ENCODE peak calls at places on chromosomes 1 and 21, in four cellular contexts. One of them, this sample, is unnamed. For H3K9me3, the result is how much of the 10 kb centered on the place peaks cover.

GRCh38 chr1:109513110-109513702 is 3.7 kb upstream of the AMIGO1 start:
- DNase-seq in Panc1: no peak
- DNase-seq in Peyer's patch: no peak
- DNase-seq in gastrocnemius medialis: no peak
- DNase-seq in this sample: no peak

GRCh38 chr1:86822463-86822862 is 91.5 kb downstream of the SELENOF start:
- DNase-seq in Panc1: no peak
- DNase-seq in Peyer's patch: no peak
- DNase-seq in gastrocnemius medialis: no peak
- DNase-seq in this sample: no peak

GRCh38 chr21:31798842-31799691 is 67.1 kb upstream of the SCAF4 start:
- DNase-seq in Panc1: no peak
- DNase-seq in Peyer's patch: no peak
- DNase-seq in gastrocnemius medialis: no peak
- DNase-seq in this sample: no peak

GRCh38 chr21:37601915-37602314 is 235.3 kb downstream of the DYRK1A start:
- DNase-seq in Panc1: no peak
- DNase-seq in Peyer's patch: no peak
- DNase-seq in gastrocnemius medialis: no peak
- DNase-seq in this sample: no peak

GRCh38 chr1:165501975-165502358 is 41.8 kb upstream of the LRRC52 start:
- DNase-seq in Panc1: no peak
- DNase-seq in Peyer's patch: no peak
- DNase-seq in gastrocnemius medialis: peak
- DNase-seq in this sample: no peak

GRCh38 chr1:54885863-54886723 is 902 bp downstream of the DHCR24 start:
- DNase-seq in Panc1: no peak
- DNase-seq in Peyer's patch: peak
- DNase-seq in gastrocnemius medialis: no peak
- DNase-seq in this sample: no peak

GRCh38 chr1:185257947-185258203 is 59.2 kb downstream of the IVNS1ABP start:
- DNase-seq in Panc1: no peak
- DNase-seq in Peyer's patch: no peak
- DNase-seq in gastrocnemius medialis: no peak
- DNase-seq in this sample: no peak

GRCh38 chr21:41066086-41066938 is 101.6 kb upstream of the BACE2 start:
- DNase-seq in Panc1: no peak
- DNase-seq in Peyer's patch: no peak
- DNase-seq in gastrocnemius medialis: no peak
- DNase-seq in this sample: no peak

GRCh38 chr1:21815724-21816311 is 3.8 kb downstream of the LDLRAD2 start:
- DNase-seq in Panc1: no peak
- DNase-seq in Peyer's patch: peak
- DNase-seq in gastrocnemius medialis: no peak
- DNase-seq in this sample: no peak

GRCh38 chr1:64539808-64540207 is 69.9 kb downstream of the CACHD1 start:
- DNase-seq in Panc1: no peak
- DNase-seq in Peyer's patch: peak
- DNase-seq in gastrocnemius medialis: peak
- DNase-seq in this sample: no peak

GRCh38 chr1:42946120-42947009 is 12.3 kb downstream of the SLC2A1 start:
- DNase-seq in Panc1: no peak
- DNase-seq in Peyer's patch: no peak
- DNase-seq in gastrocnemius medialis: no peak
- DNase-seq in this sample: no peak

GRCh38 chr1:16348414-16349182 is 3.7 kb downstream of the FBXO42 start:
- DNase-seq in Panc1: no peak
- DNase-seq in Peyer's patch: peak
- DNase-seq in gastrocnemius medialis: no peak
- DNase-seq in this sample: peak

GRCh38 chr1:176795929-176796328 is 333.0 kb downstream of the PAPPA2 start:
- DNase-seq in Panc1: no peak
- DNase-seq in Peyer's patch: no peak
- DNase-seq in gastrocnemius medialis: no peak
- DNase-seq in this sample: no peak

GRCh38 chr1:67685558-67686271 is 714 bp downstream of the GADD45A start:
- DNase-seq in Panc1: no peak
- DNase-seq in Peyer's patch: peak
- DNase-seq in gastrocnemius medialis: peak
- DNase-seq in this sample: no peak

GRCh38 chr1:153386500-153386901 is 4.4 kb downstream of the S100A8 start:
- DNase-seq in Panc1: no peak
- DNase-seq in Peyer's patch: peak
- DNase-seq in gastrocnemius medialis: peak
- DNase-seq in this sample: no peak

GRCh38 chr1:116230712-116231111 is 119.5 kb downstream of the MAB21L3 start:
- DNase-seq in Panc1: no peak
- DNase-seq in Peyer's patch: no peak
- DNase-seq in gastrocnemius medialis: no peak
- DNase-seq in this sample: no peak

GRCh38 chr1:42214447-42214871 is 49.9 kb upstream of the GUCA2A start:
- DNase-seq in Panc1: no peak
- DNase-seq in Peyer's patch: no peak
- DNase-seq in gastrocnemius medialis: peak
- DNase-seq in this sample: no peak

GRCh38 chr1:40411294-40411693 is 37.8 kb downstream of the SMAP2 start:
- DNase-seq in Panc1: no peak
- DNase-seq in Peyer's patch: no peak
- DNase-seq in gastrocnemius medialis: no peak
- DNase-seq in this sample: no peak

GRCh38 chr21:34122047-34122446 is 48.7 kb downstream of the MRPS6 start:
- DNase-seq in Panc1: no peak
- DNase-seq in Peyer's patch: no peak
- DNase-seq in gastrocnemius medialis: no peak
- DNase-seq in this sample: no peak

GRCh38 chr1:218957971-218958370 is 215.7 kb upstream of the LYPLAL1 start:
- DNase-seq in Panc1: no peak
- DNase-seq in Peyer's patch: no peak
- DNase-seq in gastrocnemius medialis: no peak
- DNase-seq in this sample: no peak

GRCh38 chr1:184408580-184408979 is 21.8 kb downstream of the C1orf21 start:
- DNase-seq in Panc1: no peak
- DNase-seq in Peyer's patch: no peak
- DNase-seq in gastrocnemius medialis: no peak
- DNase-seq in this sample: no peak

GRCh38 chr1:57826535-57826934 is 402.7 kb upstream of the DAB1 start:
- DNase-seq in Panc1: no peak
- DNase-seq in Peyer's patch: no peak
- DNase-seq in gastrocnemius medialis: no peak
- DNase-seq in this sample: no peak

GRCh38 chr1:178238722-178239510 is 145.0 kb downstream of the RASAL2 start:
- DNase-seq in Panc1: peak
- DNase-seq in Peyer's patch: no peak
- DNase-seq in gastrocnemius medialis: no peak
- DNase-seq in this sample: peak

GRCh38 chr1:188599313-188599712 is 1770.6 kb downstream of the PLA2G4A start:
- DNase-seq in Panc1: no peak
- DNase-seq in Peyer's patch: no peak
- DNase-seq in gastrocnemius medialis: no peak
- DNase-seq in this sample: no peak

GRCh38 chr1:68230901-68231626 is 1.3 kb downstream of the WLS start:
- DNase-seq in Panc1: no peak
- DNase-seq in Peyer's patch: peak
- DNase-seq in gastrocnemius medialis: no peak
- DNase-seq in this sample: no peak

GRCh38 chr1:203188686-203189232 is 2.3 kb upstream of the CHI3L1 start:
- DNase-seq in Panc1: no peak
- DNase-seq in Peyer's patch: no peak
- DNase-seq in gastrocnemius medialis: no peak
- DNase-seq in this sample: no peak

GRCh38 chr1:2848006-2848670 is 46.6 kb upstream of the TTC34 start:
- DNase-seq in Panc1: no peak
- DNase-seq in Peyer's patch: no peak
- DNase-seq in gastrocnemius medialis: no peak
- DNase-seq in this sample: no peak
- H3K9me3 ChIP-seq in Panc1: under half
- H3K9me3 ChIP-seq in Peyer's patch: under half
- H3K9me3 ChIP-seq in gastrocnemius medialis: under half
- H3K9me3 ChIP-seq in this sample: half or more

GRCh38 chr1:50593515-50593914 is 170.3 kb upstream of the DMRTA2 start:
- DNase-seq in Panc1: no peak
- DNase-seq in Peyer's patch: no peak
- DNase-seq in gastrocnemius medialis: no peak
- DNase-seq in this sample: no peak
- H3K27ac ChIP-seq in Panc1: no peak
- H3K27ac ChIP-seq in Peyer's patch: no peak
- H3K27ac ChIP-seq in gastrocnemius medialis: no peak
- H3K27ac ChIP-seq in this sample: no peak

DNA sequence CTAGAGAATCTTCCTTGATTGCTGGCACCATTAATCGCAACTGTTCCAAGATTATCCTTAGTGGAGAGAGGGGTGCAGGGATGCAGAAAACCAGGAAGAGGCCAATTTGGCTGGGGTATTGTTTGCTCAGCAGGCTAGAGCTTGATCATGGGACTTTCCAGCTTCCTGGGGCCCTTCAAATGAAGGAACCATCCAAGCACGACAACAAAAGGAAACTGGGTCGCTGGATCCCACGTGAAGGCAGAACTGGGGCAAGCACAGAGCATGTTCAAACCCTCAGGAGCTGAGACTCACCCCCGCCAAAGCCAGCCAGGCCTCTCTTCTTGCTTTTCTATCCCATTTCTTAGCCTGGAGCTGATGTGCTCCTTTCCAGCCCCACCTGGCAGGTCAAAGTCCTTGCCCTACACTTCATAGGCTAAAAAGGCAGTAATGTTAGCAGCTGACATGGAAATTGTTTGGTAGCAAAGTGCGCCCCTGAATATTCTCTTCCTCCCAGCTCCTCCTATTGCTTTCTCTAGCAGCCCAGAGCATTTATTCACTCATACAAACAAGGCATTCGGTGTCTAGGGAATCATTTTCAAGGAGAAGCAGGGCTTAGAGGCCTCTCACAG is 11.6 kb downstream of the KCNA2 start:
- DNase-seq in Panc1: no peak
- DNase-seq in Peyer's patch: no peak
- DNase-seq in gastrocnemius medialis: no peak
- DNase-seq in this sample: no peak
- H3K4me3 ChIP-seq in Panc1: no peak
- H3K4me3 ChIP-seq in Peyer's patch: no peak
- H3K4me3 ChIP-seq in gastrocnemius medialis: no peak
- H3K4me3 ChIP-seq in this sample: no peak

GRCh38 chr1:225794954-225795353 is 15.0 kb upstream of the EPHX1 start:
- DNase-seq in Panc1: no peak
- DNase-seq in Peyer's patch: no peak
- DNase-seq in gastrocnemius medialis: no peak
- DNase-seq in this sample: no peak
- H3K9me3 ChIP-seq in Panc1: under half
- H3K9me3 ChIP-seq in Peyer's patch: under half
- H3K9me3 ChIP-seq in gastrocnemius medialis: under half
- H3K9me3 ChIP-seq in this sample: under half

DNA sequence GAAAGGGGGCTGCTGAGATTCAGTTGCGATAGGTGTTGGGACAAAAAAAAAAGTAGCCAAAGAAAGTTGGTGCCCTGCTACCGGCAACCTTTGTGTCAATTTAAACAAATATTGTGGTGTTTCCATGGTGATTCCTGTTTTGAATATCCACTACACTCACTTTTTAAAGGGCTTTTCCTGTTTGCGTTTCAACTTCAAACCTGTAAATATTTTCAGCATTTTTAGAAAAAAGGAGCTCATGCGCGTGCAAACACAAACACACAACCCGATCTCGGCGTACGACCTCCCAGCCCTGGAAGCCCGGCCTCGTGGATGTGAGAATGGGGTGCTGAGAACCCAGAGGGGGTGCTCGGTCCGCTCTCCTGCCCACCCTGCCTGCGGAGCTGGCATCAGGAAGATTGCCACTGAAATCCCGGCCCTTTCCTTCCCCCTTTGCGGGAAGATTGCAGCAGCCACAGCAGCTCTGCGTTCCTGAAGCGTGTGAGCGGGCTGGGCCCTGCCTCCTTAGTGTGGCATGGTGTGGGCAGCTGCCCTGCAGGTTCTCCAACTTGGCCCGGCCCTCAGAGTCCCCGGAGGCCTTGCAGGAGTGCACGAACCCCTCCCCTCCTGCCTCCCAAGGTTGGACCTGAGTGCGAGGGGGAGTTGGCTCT is 34.8 kb downstream of the CASZ1 start:
- DNase-seq in Panc1: no peak
- DNase-seq in Peyer's patch: no peak
- DNase-seq in gastrocnemius medialis: no peak
- DNase-seq in this sample: no peak
- H3K27ac ChIP-seq in Panc1: no peak
- H3K27ac ChIP-seq in Peyer's patch: peak
- H3K27ac ChIP-seq in gastrocnemius medialis: peak
- H3K27ac ChIP-seq in this sample: no peak

GRCh38 chr1:193065954-193066353 is 6.5 kb downstream of the RO60 start:
- DNase-seq in Panc1: no peak
- DNase-seq in Peyer's patch: no peak
- DNase-seq in gastrocnemius medialis: no peak
- DNase-seq in this sample: no peak
- H3K4me3 ChIP-seq in Panc1: no peak
- H3K4me3 ChIP-seq in Peyer's patch: no peak
- H3K4me3 ChIP-seq in gastrocnemius medialis: no peak
- H3K4me3 ChIP-seq in this sample: no peak

DNA sequence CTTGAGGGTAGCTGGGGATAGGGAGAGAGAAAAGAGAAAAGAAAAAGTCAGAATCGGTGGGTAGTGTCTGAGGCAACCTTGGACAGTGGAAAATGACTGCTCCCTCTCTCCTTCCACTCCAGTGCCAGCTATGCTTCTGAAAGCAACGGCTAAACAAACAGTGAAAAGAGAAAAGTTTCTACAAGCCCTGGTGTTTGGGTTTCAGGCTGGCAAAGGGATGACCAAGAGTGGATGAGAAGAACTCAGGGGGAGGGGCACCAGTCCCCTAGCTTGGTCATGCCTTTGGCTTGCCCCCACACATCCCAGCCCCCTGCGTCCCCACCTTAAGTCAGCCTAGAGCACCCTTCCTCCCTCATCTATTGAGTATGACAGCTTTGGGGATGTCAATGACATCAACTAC is 8.6 kb downstream of the IL22RA1 start:
- DNase-seq in Panc1: no peak
- DNase-seq in Peyer's patch: no peak
- DNase-seq in gastrocnemius medialis: no peak
- DNase-seq in this sample: no peak
- H3K9me3 ChIP-seq in Panc1: under half
- H3K9me3 ChIP-seq in Peyer's patch: under half
- H3K9me3 ChIP-seq in gastrocnemius medialis: under half
- H3K9me3 ChIP-seq in this sample: under half

DNA sequence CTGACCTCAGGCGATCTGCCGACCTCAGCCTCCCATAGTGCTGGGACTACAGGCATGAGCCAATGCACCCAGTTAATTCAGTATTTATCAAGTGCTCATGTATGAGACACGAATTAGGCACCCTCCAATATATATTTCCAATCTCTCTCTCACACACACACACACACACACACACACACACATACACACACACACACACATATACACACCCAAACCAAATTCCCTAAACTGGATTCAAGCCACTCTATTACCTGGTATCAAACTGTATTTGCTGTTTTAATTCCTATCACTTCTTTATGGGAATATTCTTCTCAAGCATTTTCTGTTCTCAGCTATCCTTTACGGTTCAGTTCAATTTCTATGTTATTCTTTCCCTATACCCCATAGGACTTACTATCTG is 8.5 kb downstream of the ZNF644 start:
- DNase-seq in Panc1: no peak
- DNase-seq in Peyer's patch: no peak
- DNase-seq in gastrocnemius medialis: no peak
- DNase-seq in this sample: no peak
- H3K27ac ChIP-seq in Panc1: no peak
- H3K27ac ChIP-seq in Peyer's patch: no peak
- H3K27ac ChIP-seq in gastrocnemius medialis: no peak
- H3K27ac ChIP-seq in this sample: no peak

GRCh38 chr1:23619299-23620188 is 60.2 kb upstream of the ID3 start:
- DNase-seq in Panc1: no peak
- DNase-seq in Peyer's patch: peak
- DNase-seq in gastrocnemius medialis: no peak
- DNase-seq in this sample: no peak
- H3K4me3 ChIP-seq in Panc1: peak
- H3K4me3 ChIP-seq in Peyer's patch: peak
- H3K4me3 ChIP-seq in gastrocnemius medialis: peak
- H3K4me3 ChIP-seq in this sample: peak